ENCODE peak calls at places on chromosomes 12 and 14, in ten cellular contexts. One of them, this sample, is unnamed. For H3K27me3, the result is how much of the 10 kb centered on the place peaks cover.

GRCh38 chr14:91636604-91637003 is 95.3 kb downstream of the CATSPERB start:
- DNase-seq in tibial artery: no peak
- DNase-seq in heart right ventricle: no peak
- DNase-seq in lower lobe of right lung: no peak
- DNase-seq in neuronal stem cell: no peak
- DNase-seq in pancreas: no peak
- DNase-seq in astrocyte: no peak
- DNase-seq in brain microvascular endothelial cell: no peak
- DNase-seq in H9: no peak
- DNase-seq in adrenal gland: no peak
- DNase-seq in this sample: no peak

GRCh38 chr12:42704810-42705401 is 115.4 kb upstream of the PRICKLE1 start:
- DNase-seq in tibial artery: no peak
- DNase-seq in heart right ventricle: no peak
- DNase-seq in lower lobe of right lung: no peak
- DNase-seq in neuronal stem cell: no peak
- DNase-seq in pancreas: no peak
- DNase-seq in astrocyte: no peak
- DNase-seq in brain microvascular endothelial cell: no peak
- DNase-seq in H9: no peak
- DNase-seq in adrenal gland: no peak
- DNase-seq in this sample: no peak

GRCh38 chr12:15001733-15002471 is 29.1 kb downstream of the PDE6H start:
- DNase-seq in tibial artery: peak
- DNase-seq in heart right ventricle: peak
- DNase-seq in lower lobe of right lung: peak
- DNase-seq in neuronal stem cell: no peak
- DNase-seq in pancreas: no peak
- DNase-seq in astrocyte: peak
- DNase-seq in brain microvascular endothelial cell: peak
- DNase-seq in H9: peak
- DNase-seq in adrenal gland: peak
- DNase-seq in this sample: no peak

GRCh38 chr12:72053604-72054003 is 115.0 kb downstream of the TPH2 start:
- DNase-seq in tibial artery: no peak
- DNase-seq in heart right ventricle: no peak
- DNase-seq in lower lobe of right lung: no peak
- DNase-seq in neuronal stem cell: no peak
- DNase-seq in pancreas: no peak
- DNase-seq in astrocyte: peak
- DNase-seq in brain microvascular endothelial cell: peak
- DNase-seq in H9: no peak
- DNase-seq in adrenal gland: no peak
- DNase-seq in this sample: no peak

GRCh38 chr14:58978336-58978735 is 210.1 kb upstream of the DAAM1 start:
- DNase-seq in tibial artery: no peak
- DNase-seq in heart right ventricle: peak
- DNase-seq in lower lobe of right lung: no peak
- DNase-seq in neuronal stem cell: no peak
- DNase-seq in pancreas: no peak
- DNase-seq in astrocyte: peak
- DNase-seq in brain microvascular endothelial cell: no peak
- DNase-seq in H9: no peak
- DNase-seq in adrenal gland: peak
- DNase-seq in this sample: no peak

GRCh38 chr12:3596703-3597472 is 105.9 kb downstream of the PRMT8 start:
- DNase-seq in tibial artery: no peak
- DNase-seq in heart right ventricle: no peak
- DNase-seq in lower lobe of right lung: no peak
- DNase-seq in neuronal stem cell: no peak
- DNase-seq in pancreas: no peak
- DNase-seq in astrocyte: no peak
- DNase-seq in brain microvascular endothelial cell: no peak
- DNase-seq in H9: no peak
- DNase-seq in adrenal gland: no peak
- DNase-seq in this sample: no peak

GRCh38 chr12:990308-990648 is 745 bp upstream of the ERC1 start:
- DNase-seq in tibial artery: peak
- DNase-seq in heart right ventricle: peak
- DNase-seq in lower lobe of right lung: peak
- DNase-seq in neuronal stem cell: no peak
- DNase-seq in pancreas: peak
- DNase-seq in astrocyte: peak
- DNase-seq in brain microvascular endothelial cell: peak
- DNase-seq in H9: peak
- DNase-seq in adrenal gland: peak
- DNase-seq in this sample: peak

GRCh38 chr12:68581926-68582325 is 28.8 kb upstream of the RAP1B start:
- DNase-seq in tibial artery: no peak
- DNase-seq in heart right ventricle: no peak
- DNase-seq in lower lobe of right lung: no peak
- DNase-seq in neuronal stem cell: no peak
- DNase-seq in pancreas: no peak
- DNase-seq in astrocyte: no peak
- DNase-seq in brain microvascular endothelial cell: no peak
- DNase-seq in H9: no peak
- DNase-seq in adrenal gland: no peak
- DNase-seq in this sample: no peak

GRCh38 chr14:34554540-34555250 is 15.2 kb upstream of the EAPP start:
- DNase-seq in tibial artery: peak
- DNase-seq in heart right ventricle: no peak
- DNase-seq in lower lobe of right lung: no peak
- DNase-seq in neuronal stem cell: no peak
- DNase-seq in pancreas: no peak
- DNase-seq in astrocyte: no peak
- DNase-seq in brain microvascular endothelial cell: no peak
- DNase-seq in H9: no peak
- DNase-seq in adrenal gland: peak
- DNase-seq in this sample: no peak

GRCh38 chr12:3265406-3265805 is 188.2 kb downstream of the TSPAN9 start:
- DNase-seq in tibial artery: no peak
- DNase-seq in heart right ventricle: peak
- DNase-seq in lower lobe of right lung: no peak
- DNase-seq in neuronal stem cell: no peak
- DNase-seq in pancreas: no peak
- DNase-seq in astrocyte: no peak
- DNase-seq in brain microvascular endothelial cell: no peak
- DNase-seq in H9: no peak
- DNase-seq in adrenal gland: no peak
- DNase-seq in this sample: no peak

GRCh38 chr12:60266381-60266852 is 670.6 kb downstream of the SLC16A7 start:
- DNase-seq in tibial artery: no peak
- DNase-seq in heart right ventricle: no peak
- DNase-seq in lower lobe of right lung: no peak
- DNase-seq in neuronal stem cell: no peak
- DNase-seq in pancreas: no peak
- DNase-seq in astrocyte: peak
- DNase-seq in brain microvascular endothelial cell: peak
- DNase-seq in H9: no peak
- DNase-seq in adrenal gland: no peak
- DNase-seq in this sample: no peak

GRCh38 chr12:52259850-52260249 is 14.6 kb upstream of the KRT86 start:
- DNase-seq in tibial artery: peak
- DNase-seq in heart right ventricle: no peak
- DNase-seq in lower lobe of right lung: peak
- DNase-seq in neuronal stem cell: no peak
- DNase-seq in pancreas: no peak
- DNase-seq in astrocyte: no peak
- DNase-seq in brain microvascular endothelial cell: no peak
- DNase-seq in H9: no peak
- DNase-seq in adrenal gland: no peak
- DNase-seq in this sample: no peak

GRCh38 chr12:66964629-66965028 is 285.8 kb upstream of the GRIP1 start:
- DNase-seq in tibial artery: no peak
- DNase-seq in heart right ventricle: no peak
- DNase-seq in lower lobe of right lung: no peak
- DNase-seq in neuronal stem cell: no peak
- DNase-seq in pancreas: no peak
- DNase-seq in astrocyte: peak
- DNase-seq in brain microvascular endothelial cell: peak
- DNase-seq in H9: no peak
- DNase-seq in adrenal gland: no peak
- DNase-seq in this sample: peak

GRCh38 chr14:50093496-50093895 is 22.9 kb downstream of the VCPKMT start:
- DNase-seq in tibial artery: no peak
- DNase-seq in heart right ventricle: no peak
- DNase-seq in lower lobe of right lung: no peak
- DNase-seq in neuronal stem cell: no peak
- DNase-seq in pancreas: no peak
- DNase-seq in astrocyte: no peak
- DNase-seq in brain microvascular endothelial cell: no peak
- DNase-seq in H9: no peak
- DNase-seq in adrenal gland: no peak
- DNase-seq in this sample: no peak

GRCh38 chr14:69531135-69531534 is 43.5 kb downstream of the CCDC177 start:
- DNase-seq in tibial artery: no peak
- DNase-seq in heart right ventricle: no peak
- DNase-seq in lower lobe of right lung: no peak
- DNase-seq in neuronal stem cell: no peak
- DNase-seq in pancreas: no peak
- DNase-seq in astrocyte: no peak
- DNase-seq in brain microvascular endothelial cell: no peak
- DNase-seq in H9: no peak
- DNase-seq in adrenal gland: no peak
- DNase-seq in this sample: no peak

GRCh38 chr12:93762059-93762719 is 85.0 kb downstream of the CRADD start:
- DNase-seq in tibial artery: no peak
- DNase-seq in heart right ventricle: no peak
- DNase-seq in lower lobe of right lung: no peak
- DNase-seq in neuronal stem cell: no peak
- DNase-seq in pancreas: no peak
- DNase-seq in astrocyte: peak
- DNase-seq in brain microvascular endothelial cell: peak
- DNase-seq in H9: no peak
- DNase-seq in adrenal gland: no peak
- DNase-seq in this sample: no peak

GRCh38 chr12:2677142-2677880 is 117.5 kb upstream of the FKBP4 start:
- DNase-seq in tibial artery: no peak
- DNase-seq in heart right ventricle: no peak
- DNase-seq in lower lobe of right lung: no peak
- DNase-seq in neuronal stem cell: no peak
- DNase-seq in pancreas: no peak
- DNase-seq in astrocyte: no peak
- DNase-seq in brain microvascular endothelial cell: no peak
- DNase-seq in H9: peak
- DNase-seq in adrenal gland: no peak
- DNase-seq in this sample: no peak

GRCh38 chr14:34733245-34733644 is 18.9 kb upstream of the CFL2 start:
- DNase-seq in tibial artery: no peak
- DNase-seq in heart right ventricle: no peak
- DNase-seq in lower lobe of right lung: no peak
- DNase-seq in neuronal stem cell: no peak
- DNase-seq in pancreas: no peak
- DNase-seq in astrocyte: peak
- DNase-seq in brain microvascular endothelial cell: no peak
- DNase-seq in H9: no peak
- DNase-seq in adrenal gland: no peak
- DNase-seq in this sample: no peak

DNA sequence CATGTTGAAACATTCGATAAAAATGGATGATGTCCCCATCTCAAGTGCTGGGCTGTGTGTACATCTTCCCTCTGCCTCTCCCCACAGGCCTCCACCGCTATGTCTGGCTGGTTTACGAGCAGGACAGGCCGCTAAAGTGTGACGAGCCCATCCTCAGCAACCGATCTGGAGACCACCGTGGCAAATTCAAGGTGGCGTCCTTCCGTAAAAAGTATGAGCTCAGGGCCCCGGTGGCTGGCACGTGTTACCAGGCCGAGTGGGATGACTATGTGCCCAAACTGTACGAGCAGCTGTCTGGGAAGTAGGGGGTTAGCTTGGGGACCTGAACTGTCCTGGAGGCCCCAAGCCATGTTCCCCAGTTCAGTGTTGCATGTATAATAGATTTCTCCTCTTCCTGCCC is 8.6 kb downstream of the PEBP1 start:
- DNase-seq in tibial artery: no peak
- DNase-seq in heart right ventricle: no peak
- DNase-seq in lower lobe of right lung: no peak
- DNase-seq in neuronal stem cell: no peak
- DNase-seq in pancreas: no peak
- DNase-seq in astrocyte: no peak
- DNase-seq in brain microvascular endothelial cell: no peak
- DNase-seq in H9: no peak
- DNase-seq in adrenal gland: no peak
- DNase-seq in this sample: no peak
- H3K27ac ChIP-seq in tibial artery: no peak
- H3K27ac ChIP-seq in heart right ventricle: no peak
- H3K27ac ChIP-seq in lower lobe of right lung: no peak
- H3K27ac ChIP-seq in neuronal stem cell: no peak
- H3K27ac ChIP-seq in pancreas: no peak
- H3K27ac ChIP-seq in astrocyte: no peak
- H3K27ac ChIP-seq in brain microvascular endothelial cell: no peak
- H3K27ac ChIP-seq in H9: no peak
- H3K27ac ChIP-seq in adrenal gland: peak
- H3K27ac ChIP-seq in this sample: no peak

GRCh38 chr12:108360487-108360886 is 21.4 kb upstream of the CMKLR1 start:
- DNase-seq in tibial artery: peak
- DNase-seq in heart right ventricle: no peak
- DNase-seq in lower lobe of right lung: no peak
- DNase-seq in neuronal stem cell: no peak
- DNase-seq in pancreas: no peak
- DNase-seq in astrocyte: peak
- DNase-seq in brain microvascular endothelial cell: peak
- DNase-seq in H9: no peak
- DNase-seq in adrenal gland: no peak
- DNase-seq in this sample: no peak
- H3K27me3 ChIP-seq in tibial artery: under half
- H3K27me3 ChIP-seq in heart right ventricle: under half
- H3K27me3 ChIP-seq in lower lobe of right lung: under half
- H3K27me3 ChIP-seq in neuronal stem cell: under half
- H3K27me3 ChIP-seq in pancreas: under half
- H3K27me3 ChIP-seq in astrocyte: under half
- H3K27me3 ChIP-seq in brain microvascular endothelial cell: under half
- H3K27me3 ChIP-seq in H9: under half
- H3K27me3 ChIP-seq in adrenal gland: under half
- H3K27me3 ChIP-seq in this sample: under half

DNA sequence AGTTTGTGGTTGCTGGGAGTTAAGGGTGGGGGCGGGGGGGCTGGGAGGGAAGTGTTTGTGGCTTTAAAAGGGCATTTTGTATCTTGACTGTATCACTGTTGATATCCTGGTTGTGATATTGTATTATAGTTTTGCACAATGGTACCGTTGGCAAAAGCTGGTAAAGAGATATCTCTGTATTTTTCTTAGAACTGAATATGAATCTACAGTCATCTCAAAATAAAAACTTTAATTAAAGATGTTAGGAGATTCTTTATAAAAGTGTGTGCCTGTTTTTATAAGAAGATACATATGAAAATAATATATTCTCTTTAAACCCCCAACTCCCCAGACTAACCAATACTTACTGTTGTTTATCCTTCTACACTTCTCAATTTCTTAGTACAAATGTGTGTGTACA is 43.2 kb downstream of the TTC6 start:
- DNase-seq in tibial artery: no peak
- DNase-seq in heart right ventricle: no peak
- DNase-seq in lower lobe of right lung: no peak
- DNase-seq in neuronal stem cell: no peak
- DNase-seq in pancreas: no peak
- DNase-seq in astrocyte: no peak
- DNase-seq in brain microvascular endothelial cell: no peak
- DNase-seq in H9: no peak
- DNase-seq in adrenal gland: no peak
- DNase-seq in this sample: no peak
- H3K27ac ChIP-seq in tibial artery: no peak
- H3K27ac ChIP-seq in heart right ventricle: no peak
- H3K27ac ChIP-seq in lower lobe of right lung: no peak
- H3K27ac ChIP-seq in neuronal stem cell: no peak
- H3K27ac ChIP-seq in pancreas: no peak
- H3K27ac ChIP-seq in astrocyte: no peak
- H3K27ac ChIP-seq in brain microvascular endothelial cell: no peak
- H3K27ac ChIP-seq in H9: no peak
- H3K27ac ChIP-seq in adrenal gland: no peak
- H3K27ac ChIP-seq in this sample: no peak

GRCh38 chr12:21529456-21529855 is 3.4 kb downstream of the SPX start:
- DNase-seq in tibial artery: no peak
- DNase-seq in heart right ventricle: no peak
- DNase-seq in lower lobe of right lung: no peak
- DNase-seq in neuronal stem cell: no peak
- DNase-seq in pancreas: peak
- DNase-seq in astrocyte: no peak
- DNase-seq in brain microvascular endothelial cell: no peak
- DNase-seq in H9: no peak
- DNase-seq in adrenal gland: no peak
- DNase-seq in this sample: no peak
- H3K27me3 ChIP-seq in tibial artery: under half
- H3K27me3 ChIP-seq in heart right ventricle: under half
- H3K27me3 ChIP-seq in lower lobe of right lung: under half
- H3K27me3 ChIP-seq in neuronal stem cell: under half
- H3K27me3 ChIP-seq in pancreas: under half
- H3K27me3 ChIP-seq in astrocyte: under half
- H3K27me3 ChIP-seq in brain microvascular endothelial cell: under half
- H3K27me3 ChIP-seq in H9: under half
- H3K27me3 ChIP-seq in adrenal gland: under half
- H3K27me3 ChIP-seq in this sample: under half